ENCODE peak calls at places on chromosomes 3 and 15, in four cellular contexts. One of them, this sample, is unnamed.

GRCh38 chr15:66734961-66735908 is 33.2 kb downstream of the SMAD6 start:
- DNase-seq in NCI-H748 treated with DMSO at 0.1 percent for 48 hours: no peak
- DNase-seq in glomerular endothelial cell: no peak
- DNase-seq in HS-5: no peak
- DNase-seq in this sample: no peak

GRCh38 chr3:112973325-112974177 is 1.4 kb downstream of the CD200R1 start:
- DNase-seq in NCI-H748 treated with DMSO at 0.1 percent for 48 hours: no peak
- DNase-seq in glomerular endothelial cell: no peak
- DNase-seq in HS-5: no peak
- DNase-seq in this sample: no peak

GRCh38 chr15:99201410-99202175 is 47.8 kb downstream of the TTC23 start:
- DNase-seq in NCI-H748 treated with DMSO at 0.1 percent for 48 hours: no peak
- DNase-seq in glomerular endothelial cell: no peak
- DNase-seq in HS-5: no peak
- DNase-seq in this sample: no peak

GRCh38 chr15:92898988-92899909 is 875 bp upstream of the CHD2 start:
- DNase-seq in NCI-H748 treated with DMSO at 0.1 percent for 48 hours: no peak
- DNase-seq in glomerular endothelial cell: no peak
- DNase-seq in HS-5: no peak
- DNase-seq in this sample: no peak

GRCh38 chr3:123421353-123422174 is 27.3 kb downstream of the ADCY5 start:
- DNase-seq in NCI-H748 treated with DMSO at 0.1 percent for 48 hours: no peak
- DNase-seq in glomerular endothelial cell: no peak
- DNase-seq in HS-5: no peak
- DNase-seq in this sample: peak

GRCh38 chr3:99505646-99506269 is 132.6 kb upstream of the COL8A1 start:
- DNase-seq in NCI-H748 treated with DMSO at 0.1 percent for 48 hours: no peak
- DNase-seq in glomerular endothelial cell: no peak
- DNase-seq in HS-5: peak
- DNase-seq in this sample: peak

GRCh38 chr3:127611251-127611650 is 13.0 kb downstream of the MCM2 start:
- DNase-seq in NCI-H748 treated with DMSO at 0.1 percent for 48 hours: no peak
- DNase-seq in glomerular endothelial cell: no peak
- DNase-seq in HS-5: no peak
- DNase-seq in this sample: no peak

GRCh38 chr3:74613060-74613459 is 1.4 kb downstream of the CNTN3 start:
- DNase-seq in NCI-H748 treated with DMSO at 0.1 percent for 48 hours: no peak
- DNase-seq in glomerular endothelial cell: no peak
- DNase-seq in HS-5: no peak
- DNase-seq in this sample: no peak

GRCh38 chr3:5098346-5098745 is 23.7 kb upstream of the ARL8B start:
- DNase-seq in NCI-H748 treated with DMSO at 0.1 percent for 48 hours: no peak
- DNase-seq in glomerular endothelial cell: no peak
- DNase-seq in HS-5: no peak
- DNase-seq in this sample: no peak

GRCh38 chr3:127820871-127821853 is 1.2 kb downstream of the MGLL start:
- DNase-seq in NCI-H748 treated with DMSO at 0.1 percent for 48 hours: no peak
- DNase-seq in glomerular endothelial cell: no peak
- DNase-seq in HS-5: no peak
- DNase-seq in this sample: no peak

GRCh38 chr3:59084598-59084997 is 34.8 kb upstream of the CFAP20DC start:
- DNase-seq in NCI-H748 treated with DMSO at 0.1 percent for 48 hours: no peak
- DNase-seq in glomerular endothelial cell: no peak
- DNase-seq in HS-5: no peak
- DNase-seq in this sample: no peak

GRCh38 chr15:63860161-63860954 is 26.6 kb upstream of the HERC1 start:
- DNase-seq in NCI-H748 treated with DMSO at 0.1 percent for 48 hours: no peak
- DNase-seq in glomerular endothelial cell: no peak
- DNase-seq in HS-5: no peak
- DNase-seq in this sample: no peak

GRCh38 chr15:63186065-63186464 is 3.3 kb upstream of the RAB8B start:
- DNase-seq in NCI-H748 treated with DMSO at 0.1 percent for 48 hours: no peak
- DNase-seq in glomerular endothelial cell: no peak
- DNase-seq in HS-5: no peak
- DNase-seq in this sample: no peak

GRCh38 chr15:23877502-23878412 is 190.7 kb upstream of the NDN start:
- DNase-seq in NCI-H748 treated with DMSO at 0.1 percent for 48 hours: peak
- DNase-seq in glomerular endothelial cell: no peak
- DNase-seq in HS-5: no peak
- DNase-seq in this sample: no peak

GRCh38 chr3:33218446-33219174 is at the start of gene SUSD5:
- DNase-seq in NCI-H748 treated with DMSO at 0.1 percent for 48 hours: no peak
- DNase-seq in glomerular endothelial cell: no peak
- DNase-seq in HS-5: no peak
- DNase-seq in this sample: no peak

GRCh38 chr15:31306426-31307269 is 20.0 kb upstream of the KLF13 start:
- DNase-seq in NCI-H748 treated with DMSO at 0.1 percent for 48 hours: peak
- DNase-seq in glomerular endothelial cell: no peak
- DNase-seq in HS-5: no peak
- DNase-seq in this sample: no peak

GRCh38 chr15:47484997-47485396 is 232.3 kb upstream of the SEMA6D start:
- DNase-seq in NCI-H748 treated with DMSO at 0.1 percent for 48 hours: no peak
- DNase-seq in glomerular endothelial cell: no peak
- DNase-seq in HS-5: no peak
- DNase-seq in this sample: no peak

GRCh38 chr15:65767264-65767595 is 24.9 kb downstream of the DENND4A start:
- DNase-seq in NCI-H748 treated with DMSO at 0.1 percent for 48 hours: no peak
- DNase-seq in glomerular endothelial cell: no peak
- DNase-seq in HS-5: no peak
- DNase-seq in this sample: no peak

GRCh38 chr3:54099381-54099780 is 23.0 kb upstream of the CACNA2D3 start:
- DNase-seq in NCI-H748 treated with DMSO at 0.1 percent for 48 hours: no peak
- DNase-seq in glomerular endothelial cell: no peak
- DNase-seq in HS-5: no peak
- DNase-seq in this sample: no peak